ENCODE peak calls at places on chromosome 3, in five cellular contexts. C, V, P, D and S are unnamed samples.

GRCh38 chr3:196177967-196178366 is 33.2 kb downstream of the ZDHHC19 start:
- DNase-seq in P (no peak), C (peak; percentile 61), D (no peak), V (no peak), S (no peak)

GRCh38 chr3:62032738-62033137 is 340.6 kb downstream of the FEZF2 start:
- DNase-seq in P (no peak), D (no peak), C (no peak), V (no peak), S (no peak)

GRCh38 chr3:133479895-133480669 is 80.2 kb downstream of the BFSP2 start:
- DNase-seq in D (no peak), C (no peak), V (no peak), P (no peak), S (no peak)

GRCh38 chr3:1082024-1082633 is 10.7 kb upstream of the CNTN6 start:
- DNase-seq in V (no peak), P (peak; percentile 49), C (no peak), D (no peak), S (no peak)

GRCh38 chr3:39668420-39668819 is 141.0 kb upstream of the MYRIP start:
- DNase-seq in P (peak; percentile 17), D (no peak), C (no peak), V (peak; percentile 9), S (peak; percentile 21)

GRCh38 chr3:9793161-9793781 is 389 bp downstream of the ARPC4 start:
- DNase-seq in D (peak; percentile 94), C (no peak), P (no peak), V (peak; percentile 17), S (no peak)

GRCh38 chr3:72494076-72495000 is 353.9 kb downstream of the SHQ1 start:
- DNase-seq in P (no peak), V (no peak), D (no peak), C (no peak), S (peak; percentile 18)

GRCh38 chr3:160018959-160019358 is 30.3 kb downstream of the IL12A start:
- DNase-seq in P (no peak), D (no peak), V (no peak), C (no peak), S (no peak)

GRCh38 chr3:38039101-38039898 is at the start of gene DLEC1:
- DNase-seq in D (no peak), C (peak; percentile 74), P (no peak), V (peak; percentile 57), S (no peak)

GRCh38 chr3:139764936-139765335 is 87.2 kb upstream of the NMNAT3 start:
- DNase-seq in P (no peak), C (no peak), D (no peak), V (no peak), S (peak; percentile 69)

GRCh38 chr3:50124363-50125226 is 30.5 kb upstream of the SEMA3F start:
- DNase-seq in P (no peak), C (peak; percentile 43), V (no peak), D (no peak), S (no peak)

GRCh38 chr3:138863776-138864113 is 29.0 kb upstream of the PIK3CB start:
- DNase-seq in C (no peak), D (no peak), P (no peak), V (no peak), S (no peak)

GRCh38 chr3:5019411-5020261 is 40.4 kb downstream of the BHLHE40 start:
- DNase-seq in P (no peak), C (no peak), V (no peak), D (no peak), S (no peak)

GRCh38 chr3:87771338-87772059 is 287.3 kb downstream of the CGGBP1 start:
- DNase-seq in D (peak; percentile 18), C (no peak), V (peak; percentile 26), P (peak; percentile 20), S (no peak)

GRCh38 chr3:95627293-95627692 is 1187.1 kb upstream of the EPHA6 start:
- DNase-seq in P (no peak), V (no peak), C (no peak), D (no peak), S (no peak)

GRCh38 chr3:53531749-53532148 is 37.3 kb downstream of the CACNA1D start:
- DNase-seq in D (no peak), P (no peak), C (no peak), V (no peak), S (no peak)

GRCh38 chr3:181075098-181075497 is 85.6 kb upstream of the DNAJC19 start:
- DNase-seq in D (no peak), V (no peak), C (no peak), P (no peak), S (no peak)

GRCh38 chr3:113531826-113532697 is at the start of gene SIDT1:
- DNase-seq in D (no peak), P (peak; percentile 20), V (no peak), C (peak; percentile 74), S (no peak)

GRCh38 chr3:195546130-195546560 is 3.0 kb upstream of the PPP1R2 start:
- DNase-seq in C (no peak), D (no peak), V (no peak), P (peak; percentile 83), S (peak; percentile 53)

GRCh38 chr3:9915252-9916141 is 1.4 kb upstream of the IL17RC start:
- DNase-seq in V (peak; percentile 66), D (peak; percentile 84), P (peak; percentile 71), C (peak; percentile 84), S (no peak)

DNA sequence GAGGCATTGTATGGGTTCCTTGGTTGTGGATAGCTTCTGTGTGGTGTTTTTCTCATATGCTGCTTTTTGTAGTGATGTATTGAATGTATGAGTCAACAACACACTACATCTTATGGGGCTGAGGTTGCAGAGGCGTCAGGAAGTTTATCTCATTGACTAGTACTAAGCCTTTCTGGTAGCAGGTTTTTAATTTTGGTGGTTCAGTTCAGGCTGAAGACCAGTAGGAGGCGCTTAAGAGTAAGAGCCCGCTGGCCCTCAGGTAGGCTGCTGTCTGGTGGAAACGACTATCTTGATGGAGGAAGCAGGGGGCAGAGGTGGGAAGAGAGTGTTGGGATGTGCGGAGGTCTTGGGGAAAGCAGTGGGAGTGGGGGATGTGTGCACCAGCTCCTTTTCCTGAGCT is 62.4 kb downstream of the RTP4 start:
- DNase-seq in C (no peak), V (no peak), P (no peak), D (no peak), S (no peak)
- TF ChIP-seq CTCF in C (no peak), V (no peak), P (no peak), D (no peak), S (peak; percentile 25)

GRCh38 chr3:56260262-56260661 is 208.0 kb downstream of the ERC2 start:
- DNase-seq in V (no peak), D (no peak), P (no peak), C (no peak), S (no peak)
- TF ChIP-seq CTCF in V (no peak), D (no peak), P (no peak), C (no peak), S (no peak)

DNA sequence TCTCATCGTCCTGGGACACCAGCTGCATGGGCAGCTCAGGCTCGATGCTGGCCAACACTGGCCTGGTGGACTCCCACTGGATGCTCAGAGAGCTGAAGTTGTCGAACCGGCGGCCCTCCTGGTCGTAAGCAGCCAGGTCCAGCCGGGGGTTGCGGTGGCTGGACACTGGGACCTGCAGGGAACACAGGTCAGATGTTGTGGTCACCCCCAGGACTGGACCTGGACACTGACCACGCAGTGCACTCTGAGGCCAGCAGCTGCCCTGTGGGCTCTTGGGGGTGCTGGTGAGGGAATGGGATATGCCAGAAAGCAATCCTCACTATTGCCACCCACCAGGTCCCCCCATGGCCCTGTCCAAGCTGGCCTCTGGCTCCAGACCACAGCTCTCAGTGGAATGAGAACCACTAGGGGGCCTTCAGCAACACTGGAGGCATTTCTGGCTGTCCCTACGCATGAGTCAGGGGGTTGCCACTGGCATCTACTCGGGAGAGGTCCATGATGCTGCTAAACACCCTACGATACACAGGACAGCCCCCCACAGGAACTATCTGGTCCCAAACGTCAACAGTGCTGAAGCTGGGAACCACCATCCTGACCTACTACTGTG is 66.1 kb downstream of the NUP210 start:
- DNase-seq in P (no peak), D (no peak), V (peak; percentile 52), C (no peak), S (no peak)
- TF ChIP-seq CTCF in P (no peak), D (peak; percentile 5), V (no peak), C (no peak), S (peak; percentile 53)

GRCh38 chr3:163482695-163483094 is 1595.6 kb downstream of the SI start:
- DNase-seq in V (no peak), P (no peak), D (no peak), C (no peak), S (no peak)
- TF ChIP-seq CTCF in V (no peak), P (no peak), D (no peak), C (no peak), S (no peak)